ENCODE peak calls at places on chromosomes 4 and X, in nine cellular contexts. One of them, this sample, is unnamed.

GRCh38 chrX:88604433-88605221 is 142.4 kb upstream of the CPXCR1 start:
- DNase-seq in progenitor cell of endocrine pancreas: peak
- DNase-seq in effector memory CD4-positive, alpha-beta T cell: no peak
- DNase-seq in NAMALWA: no peak
- DNase-seq in fibroblast of pulmonary artery: peak
- DNase-seq in GM04504: no peak
- DNase-seq in NCI-H69: no peak
- DNase-seq in M059J: no peak
- DNase-seq in heart right ventricle: no peak
- DNase-seq in this sample: no peak

GRCh38 chr4:13541720-13542576 is 2.4 kb downstream of the NKX3-2 start:
- DNase-seq in NAMALWA: no peak
- DNase-seq in NCI-H69: no peak
- DNase-seq in GM04504: no peak
- DNase-seq in fibroblast of pulmonary artery: no peak
- DNase-seq in effector memory CD4-positive, alpha-beta T cell: no peak
- DNase-seq in M059J: no peak
- DNase-seq in progenitor cell of endocrine pancreas: peak
- DNase-seq in heart right ventricle: no peak
- DNase-seq in this sample: no peak

GRCh38 chr4:104719539-104720230 is 225.0 kb upstream of the CXXC4 start:
- DNase-seq in NCI-H69: no peak
- DNase-seq in effector memory CD4-positive, alpha-beta T cell: no peak
- DNase-seq in fibroblast of pulmonary artery: no peak
- DNase-seq in heart right ventricle: no peak
- DNase-seq in GM04504: no peak
- DNase-seq in NAMALWA: no peak
- DNase-seq in M059J: no peak
- DNase-seq in progenitor cell of endocrine pancreas: no peak
- DNase-seq in this sample: no peak

GRCh38 chrX:86946569-86946968 is 571.0 kb upstream of the KLHL4 start:
- DNase-seq in GM04504: peak
- DNase-seq in fibroblast of pulmonary artery: peak
- DNase-seq in NCI-H69: peak
- DNase-seq in effector memory CD4-positive, alpha-beta T cell: no peak
- DNase-seq in NAMALWA: peak
- DNase-seq in progenitor cell of endocrine pancreas: no peak
- DNase-seq in M059J: peak
- DNase-seq in heart right ventricle: no peak
- DNase-seq in this sample: no peak

GRCh38 chr4:121599049-121599448 is 97.7 kb downstream of the ANXA5 start:
- DNase-seq in fibroblast of pulmonary artery: peak
- DNase-seq in GM04504: no peak
- DNase-seq in NAMALWA: no peak
- DNase-seq in M059J: no peak
- DNase-seq in effector memory CD4-positive, alpha-beta T cell: no peak
- DNase-seq in progenitor cell of endocrine pancreas: no peak
- DNase-seq in NCI-H69: no peak
- DNase-seq in heart right ventricle: no peak
- DNase-seq in this sample: no peak

GRCh38 chr4:74006009-74006476 is 7.6 kb upstream of the CXCL5 start:
- DNase-seq in NAMALWA: no peak
- DNase-seq in effector memory CD4-positive, alpha-beta T cell: no peak
- DNase-seq in fibroblast of pulmonary artery: peak
- DNase-seq in GM04504: peak
- DNase-seq in NCI-H69: no peak
- DNase-seq in progenitor cell of endocrine pancreas: no peak
- DNase-seq in heart right ventricle: no peak
- DNase-seq in M059J: peak
- DNase-seq in this sample: no peak

GRCh38 chrX:118116308-118117068 is at the start of gene KLHL13:
- DNase-seq in M059J: peak
- DNase-seq in heart right ventricle: peak
- DNase-seq in progenitor cell of endocrine pancreas: peak
- DNase-seq in NAMALWA: no peak
- DNase-seq in effector memory CD4-positive, alpha-beta T cell: no peak
- DNase-seq in NCI-H69: peak
- DNase-seq in fibroblast of pulmonary artery: peak
- DNase-seq in GM04504: no peak
- DNase-seq in this sample: peak

GRCh38 chrX:40152706-40153334 is 55.1 kb upstream of the BCOR start:
- DNase-seq in heart right ventricle: peak
- DNase-seq in progenitor cell of endocrine pancreas: no peak
- DNase-seq in GM04504: no peak
- DNase-seq in M059J: peak
- DNase-seq in fibroblast of pulmonary artery: no peak
- DNase-seq in NAMALWA: no peak
- DNase-seq in effector memory CD4-positive, alpha-beta T cell: no peak
- DNase-seq in NCI-H69: peak
- DNase-seq in this sample: peak

GRCh38 chrX:9765072-9765736 is 443 bp downstream of the GPR143 start:
- DNase-seq in heart right ventricle: no peak
- DNase-seq in fibroblast of pulmonary artery: no peak
- DNase-seq in progenitor cell of endocrine pancreas: no peak
- DNase-seq in GM04504: no peak
- DNase-seq in NCI-H69: no peak
- DNase-seq in effector memory CD4-positive, alpha-beta T cell: no peak
- DNase-seq in NAMALWA: no peak
- DNase-seq in M059J: no peak
- DNase-seq in this sample: no peak

GRCh38 chrX:154317391-154318000 is 21.9 kb downstream of the TKTL1 start:
- DNase-seq in GM04504: no peak
- DNase-seq in effector memory CD4-positive, alpha-beta T cell: no peak
- DNase-seq in progenitor cell of endocrine pancreas: no peak
- DNase-seq in NAMALWA: no peak
- DNase-seq in fibroblast of pulmonary artery: peak
- DNase-seq in heart right ventricle: no peak
- DNase-seq in NCI-H69: peak
- DNase-seq in M059J: peak
- DNase-seq in this sample: no peak

GRCh38 chr4:88792268-88792781 is 94.7 kb upstream of the NAP1L5 start:
- DNase-seq in M059J: peak
- DNase-seq in NCI-H69: no peak
- DNase-seq in fibroblast of pulmonary artery: peak
- DNase-seq in effector memory CD4-positive, alpha-beta T cell: no peak
- DNase-seq in progenitor cell of endocrine pancreas: no peak
- DNase-seq in heart right ventricle: no peak
- DNase-seq in GM04504: peak
- DNase-seq in NAMALWA: no peak
- DNase-seq in this sample: no peak

GRCh38 chrX:36266155-36266554 is 346.6 kb downstream of the CFAP47 start:
- DNase-seq in GM04504: no peak
- DNase-seq in progenitor cell of endocrine pancreas: no peak
- DNase-seq in heart right ventricle: no peak
- DNase-seq in effector memory CD4-positive, alpha-beta T cell: no peak
- DNase-seq in NCI-H69: no peak
- DNase-seq in NAMALWA: no peak
- DNase-seq in fibroblast of pulmonary artery: no peak
- DNase-seq in M059J: no peak
- DNase-seq in this sample: no peak

GRCh38 chr4:121656269-121656641 is 40.5 kb downstream of the ANXA5 start:
- DNase-seq in effector memory CD4-positive, alpha-beta T cell: no peak
- DNase-seq in M059J: peak
- DNase-seq in NAMALWA: peak
- DNase-seq in heart right ventricle: no peak
- DNase-seq in NCI-H69: peak
- DNase-seq in progenitor cell of endocrine pancreas: no peak
- DNase-seq in GM04504: peak
- DNase-seq in fibroblast of pulmonary artery: peak
- DNase-seq in this sample: peak

GRCh38 chr4:123952530-123953274 is 556.1 kb downstream of the SPRY1 start:
- DNase-seq in effector memory CD4-positive, alpha-beta T cell: no peak
- DNase-seq in progenitor cell of endocrine pancreas: no peak
- DNase-seq in heart right ventricle: no peak
- DNase-seq in M059J: no peak
- DNase-seq in GM04504: no peak
- DNase-seq in NCI-H69: no peak
- DNase-seq in NAMALWA: no peak
- DNase-seq in fibroblast of pulmonary artery: peak
- DNase-seq in this sample: no peak

GRCh38 chr4:121679267-121679666 is 17.5 kb downstream of the ANXA5 start:
- DNase-seq in fibroblast of pulmonary artery: no peak
- DNase-seq in GM04504: no peak
- DNase-seq in M059J: no peak
- DNase-seq in NAMALWA: no peak
- DNase-seq in effector memory CD4-positive, alpha-beta T cell: no peak
- DNase-seq in progenitor cell of endocrine pancreas: no peak
- DNase-seq in heart right ventricle: no peak
- DNase-seq in NCI-H69: no peak
- DNase-seq in this sample: no peak

GRCh38 chr4:37383579-37384229 is 139.2 kb downstream of the NWD2 start:
- DNase-seq in progenitor cell of endocrine pancreas: no peak
- DNase-seq in heart right ventricle: no peak
- DNase-seq in M059J: peak
- DNase-seq in effector memory CD4-positive, alpha-beta T cell: no peak
- DNase-seq in NCI-H69: peak
- DNase-seq in GM04504: no peak
- DNase-seq in NAMALWA: peak
- DNase-seq in fibroblast of pulmonary artery: peak
- DNase-seq in this sample: no peak

GRCh38 chr4:146640459-146641061 is 1.9 kb downstream of the POU4F2 start:
- DNase-seq in NCI-H69: no peak
- DNase-seq in GM04504: no peak
- DNase-seq in M059J: no peak
- DNase-seq in progenitor cell of endocrine pancreas: no peak
- DNase-seq in NAMALWA: no peak
- DNase-seq in fibroblast of pulmonary artery: no peak
- DNase-seq in heart right ventricle: no peak
- DNase-seq in effector memory CD4-positive, alpha-beta T cell: no peak
- DNase-seq in this sample: no peak

GRCh38 chr4:154740462-154740861 is 3.3 kb upstream of the LRAT start:
- DNase-seq in progenitor cell of endocrine pancreas: no peak
- DNase-seq in M059J: no peak
- DNase-seq in effector memory CD4-positive, alpha-beta T cell: no peak
- DNase-seq in GM04504: no peak
- DNase-seq in heart right ventricle: no peak
- DNase-seq in fibroblast of pulmonary artery: no peak
- DNase-seq in NAMALWA: no peak
- DNase-seq in NCI-H69: no peak
- DNase-seq in this sample: no peak

GRCh38 chr4:89303177-89303576 is 4.4 kb downstream of the GPRIN3 start:
- DNase-seq in effector memory CD4-positive, alpha-beta T cell: no peak
- DNase-seq in progenitor cell of endocrine pancreas: no peak
- DNase-seq in NAMALWA: no peak
- DNase-seq in NCI-H69: peak
- DNase-seq in heart right ventricle: no peak
- DNase-seq in GM04504: no peak
- DNase-seq in fibroblast of pulmonary artery: no peak
- DNase-seq in M059J: peak
- DNase-seq in this sample: no peak

GRCh38 chrX:115362334-115363095 is 73.0 kb downstream of the LUZP4 start:
- DNase-seq in fibroblast of pulmonary artery: no peak
- DNase-seq in effector memory CD4-positive, alpha-beta T cell: no peak
- DNase-seq in M059J: peak
- DNase-seq in GM04504: no peak
- DNase-seq in NAMALWA: peak
- DNase-seq in heart right ventricle: no peak
- DNase-seq in progenitor cell of endocrine pancreas: no peak
- DNase-seq in NCI-H69: peak
- DNase-seq in this sample: no peak

GRCh38 chrX:1794586-1794985 is 179.7 kb downstream of the ASMT start:
- DNase-seq in heart right ventricle: no peak
- DNase-seq in GM04504: no peak
- DNase-seq in effector memory CD4-positive, alpha-beta T cell: no peak
- DNase-seq in NCI-H69: no peak
- DNase-seq in fibroblast of pulmonary artery: no peak
- DNase-seq in M059J: no peak
- DNase-seq in NAMALWA: no peak
- DNase-seq in progenitor cell of endocrine pancreas: no peak
- DNase-seq in this sample: no peak

GRCh38 chrX:38860106-38861013 is 59.1 kb downstream of the MID1IP1 start:
- DNase-seq in NAMALWA: no peak
- DNase-seq in GM04504: no peak
- DNase-seq in progenitor cell of endocrine pancreas: no peak
- DNase-seq in M059J: no peak
- DNase-seq in heart right ventricle: no peak
- DNase-seq in effector memory CD4-positive, alpha-beta T cell: no peak
- DNase-seq in NCI-H69: no peak
- DNase-seq in fibroblast of pulmonary artery: no peak
- DNase-seq in this sample: no peak

GRCh38 chrX:140149761-140150160 is 184.4 kb upstream of the CXorf66 start:
- DNase-seq in NCI-H69: no peak
- DNase-seq in M059J: peak
- DNase-seq in NAMALWA: no peak
- DNase-seq in heart right ventricle: no peak
- DNase-seq in fibroblast of pulmonary artery: no peak
- DNase-seq in progenitor cell of endocrine pancreas: no peak
- DNase-seq in effector memory CD4-positive, alpha-beta T cell: no peak
- DNase-seq in GM04504: no peak
- DNase-seq in this sample: no peak

GRCh38 chrX:149648932-149649331 is 17.3 kb upstream of the TMEM185A start:
- DNase-seq in heart right ventricle: no peak
- DNase-seq in NCI-H69: no peak
- DNase-seq in fibroblast of pulmonary artery: no peak
- DNase-seq in NAMALWA: no peak
- DNase-seq in effector memory CD4-positive, alpha-beta T cell: no peak
- DNase-seq in progenitor cell of endocrine pancreas: no peak
- DNase-seq in GM04504: no peak
- DNase-seq in M059J: no peak
- DNase-seq in this sample: no peak

GRCh38 chr4:90171491-90171890 is 44.3 kb downstream of the CCSER1 start:
- DNase-seq in fibroblast of pulmonary artery: no peak
- DNase-seq in effector memory CD4-positive, alpha-beta T cell: no peak
- DNase-seq in NAMALWA: no peak
- DNase-seq in NCI-H69: peak
- DNase-seq in GM04504: no peak
- DNase-seq in M059J: no peak
- DNase-seq in progenitor cell of endocrine pancreas: no peak
- DNase-seq in heart right ventricle: no peak
- DNase-seq in this sample: no peak

GRCh38 chr4:182872886-182873285 is 44.3 kb downstream of the DCTD start:
- DNase-seq in progenitor cell of endocrine pancreas: no peak
- DNase-seq in fibroblast of pulmonary artery: no peak
- DNase-seq in NAMALWA: no peak
- DNase-seq in effector memory CD4-positive, alpha-beta T cell: no peak
- DNase-seq in M059J: no peak
- DNase-seq in NCI-H69: no peak
- DNase-seq in GM04504: no peak
- DNase-seq in heart right ventricle: no peak
- DNase-seq in this sample: no peak

GRCh38 chr4:150209140-150209829 is 131.0 kb downstream of the DCLK2 start:
- DNase-seq in GM04504: no peak
- DNase-seq in effector memory CD4-positive, alpha-beta T cell: no peak
- DNase-seq in NCI-H69: peak
- DNase-seq in NAMALWA: peak
- DNase-seq in fibroblast of pulmonary artery: peak
- DNase-seq in M059J: peak
- DNase-seq in heart right ventricle: peak
- DNase-seq in progenitor cell of endocrine pancreas: peak
- DNase-seq in this sample: peak

GRCh38 chr4:144174401-144175067 is 34.0 kb upstream of the GYPA start:
- DNase-seq in M059J: peak
- DNase-seq in fibroblast of pulmonary artery: peak
- DNase-seq in NAMALWA: peak
- DNase-seq in GM04504: peak
- DNase-seq in effector memory CD4-positive, alpha-beta T cell: no peak
- DNase-seq in progenitor cell of endocrine pancreas: no peak
- DNase-seq in heart right ventricle: no peak
- DNase-seq in NCI-H69: peak
- DNase-seq in this sample: no peak

GRCh38 chrX:111088628-111089027 is 7.4 kb upstream of the PAK3 start:
- DNase-seq in M059J: no peak
- DNase-seq in NCI-H69: no peak
- DNase-seq in NAMALWA: no peak
- DNase-seq in fibroblast of pulmonary artery: no peak
- DNase-seq in progenitor cell of endocrine pancreas: no peak
- DNase-seq in effector memory CD4-positive, alpha-beta T cell: no peak
- DNase-seq in heart right ventricle: no peak
- DNase-seq in GM04504: no peak
- DNase-seq in this sample: no peak

GRCh38 chrX:2696698-2697215 is 5.7 kb downstream of the CD99 start:
- DNase-seq in progenitor cell of endocrine pancreas: no peak
- DNase-seq in NCI-H69: no peak
- DNase-seq in M059J: peak
- DNase-seq in heart right ventricle: no peak
- DNase-seq in NAMALWA: peak
- DNase-seq in fibroblast of pulmonary artery: peak
- DNase-seq in effector memory CD4-positive, alpha-beta T cell: peak
- DNase-seq in GM04504: peak
- DNase-seq in this sample: no peak

GRCh38 chrX:109872021-109872730 is 130.7 kb upstream of the TMEM164 start:
- DNase-seq in heart right ventricle: no peak
- DNase-seq in M059J: no peak
- DNase-seq in NAMALWA: no peak
- DNase-seq in effector memory CD4-positive, alpha-beta T cell: no peak
- DNase-seq in GM04504: no peak
- DNase-seq in fibroblast of pulmonary artery: no peak
- DNase-seq in progenitor cell of endocrine pancreas: no peak
- DNase-seq in NCI-H69: no peak
- DNase-seq in this sample: no peak

This sample was measured in ovary.